ENCODE peak calls at places on chromosomes 5 and 9, in four cellular contexts. F, Y, M and S are unnamed samples.
A peak's percentile ranks its signal among the peaks of the same experiment; 100 is the strongest.

GRCh38 chr9:127558581-127559246 is 53.4 kb upstream of the STXBP1 start:
- DNase-seq in F (no peak), Y (no peak), M (no peak), S (no peak)

GRCh38 chr9:27183701-27184100 is 74.7 kb downstream of the TEK start:
- DNase-seq in F (no peak), Y (no peak), M (no peak), S (peak; percentile 50)

GRCh38 chr5:101326766-101327165 is 423.7 kb upstream of the ST8SIA4 start:
- DNase-seq in F (no peak), Y (no peak), M (no peak), S (no peak)

GRCh38 chr5:62960781-62961180 is 382.2 kb downstream of the LRRC70 start:
- DNase-seq in F (no peak), Y (no peak), M (no peak), S (no peak)

GRCh38 chr5:84290161-84290560 is 94.5 kb downstream of the EDIL3 start:
- DNase-seq in F (no peak), Y (no peak), M (no peak), S (no peak)

GRCh38 chr5:159301351-159301911 is 28.9 kb downstream of the IL12B start:
- DNase-seq in F (no peak), Y (no peak), M (no peak), S (peak; percentile 24)

GRCh38 chr5:10030219-10030831 is 219.4 kb downstream of the ATPSCKMT start:
- DNase-seq in F (no peak), Y (peak; percentile 23), M (peak; percentile 23), S (peak; percentile 60)

GRCh38 chr5:72954389-72954788 is 1.5 kb upstream of the FCHO2 start:
- DNase-seq in F (no peak), Y (no peak), M (peak; percentile 52), S (no peak)

GRCh38 chr9:108377382-108377781 is 478.4 kb downstream of the ACTL7B start:
- DNase-seq in F (no peak), Y (no peak), M (no peak), S (no peak)

GRCh38 chr9:135220601-135221575 is 133.4 kb downstream of the OLFM1 start:
- DNase-seq in F (no peak), Y (no peak), M (no peak), S (no peak)

GRCh38 chr9:82934949-82935348 is 128.0 kb downstream of the RASEF start:
- DNase-seq in F (peak; percentile 70), Y (peak; percentile 83), M (no peak), S (peak; percentile 49)

GRCh38 chr9:6598249-6598725 is 47.2 kb downstream of the GLDC start:
- DNase-seq in F (no peak), Y (no peak), M (no peak), S (peak; percentile 29)

GRCh38 chr5:157888814-157889532 is 30.0 kb upstream of the CLINT1 start:
- DNase-seq in F (no peak), Y (no peak), M (no peak), S (no peak)

GRCh38 chr5:42250-42649 is 49.7 kb upstream of the PLEKHG4B start:
- DNase-seq in F (no peak), Y (no peak), M (peak; percentile 40), S (peak; percentile 4)

GRCh38 chr5:170629566-170630175 is 125.9 kb downstream of the KCNIP1 start:
- DNase-seq in F (no peak), Y (no peak), M (no peak), S (no peak)

GRCh38 chr5:77155179-77155839 is 55.2 kb upstream of the PDE8B start:
- DNase-seq in F (no peak), Y (no peak), M (no peak), S (no peak)

GRCh38 chr9:88322906-88323566 is 65.2 kb upstream of the SPIN1 start:
- DNase-seq in F (no peak), Y (no peak), M (no peak), S (peak; percentile 29)

GRCh38 chr9:109447329-109448076 is 50.6 kb downstream of the PTPN3 start:
- DNase-seq in F (no peak), Y (no peak), M (no peak), S (no peak)

GRCh38 chr5:81787843-81788242 is 36.9 kb upstream of the SSBP2 start:
- DNase-seq in F (no peak), Y (no peak), M (peak; percentile 27), S (peak; percentile 80)

GRCh38 chr5:139193928-139194327 is 4.2 kb downstream of the SIL1 start:
- DNase-seq in F (no peak), Y (peak; percentile 21), M (peak; percentile 44), S (no peak)
- TF ChIP-seq MAFK in F (no peak), Y (no peak), M (no peak), S (no peak)

DNA sequence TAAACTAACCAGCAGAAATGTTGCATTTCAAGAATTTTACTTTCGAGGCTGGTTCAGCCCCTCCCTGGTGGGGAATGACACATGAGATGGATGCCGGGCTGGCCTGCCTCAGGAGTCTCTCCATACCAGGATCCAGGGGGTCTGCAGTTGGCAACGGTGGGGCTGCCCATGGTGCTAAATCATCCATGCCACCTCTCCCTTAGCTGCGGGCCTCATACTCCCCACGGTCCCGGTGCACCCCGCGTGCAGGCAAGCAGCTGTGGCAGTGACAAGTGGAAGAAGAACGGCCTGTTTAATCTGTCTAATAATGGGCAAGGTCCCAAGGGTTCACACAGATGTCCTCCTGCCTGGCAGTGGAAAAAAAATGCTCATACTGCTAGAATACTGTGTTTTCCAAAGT is 196.9 kb upstream of the PANK3 start:
- DNase-seq in F (no peak), Y (no peak), M (no peak), S (no peak)
- TF ChIP-seq SMC3 in F (no peak), Y (no peak), M (no peak), S (no peak)

GRCh38 chr5:173778784-173779304 is 109.3 kb upstream of the CPEB4 start:
- DNase-seq in F (no peak), Y (no peak), M (peak; percentile 64), S (peak; percentile 59)
- TF ChIP-seq MAFK in F (peak; percentile 97), Y (no peak), M (peak; percentile 91), S (peak; percentile 48)

GRCh38 chr9:113587471-113588031 is 124.0 kb downstream of the RGS3 start:
- DNase-seq in F (no peak), Y (no peak), M (peak; percentile 74), S (peak; percentile 38)
- TF ChIP-seq SMC3 in F (no peak), Y (no peak), M (peak; percentile 93), S (peak; percentile 82)

DNA sequence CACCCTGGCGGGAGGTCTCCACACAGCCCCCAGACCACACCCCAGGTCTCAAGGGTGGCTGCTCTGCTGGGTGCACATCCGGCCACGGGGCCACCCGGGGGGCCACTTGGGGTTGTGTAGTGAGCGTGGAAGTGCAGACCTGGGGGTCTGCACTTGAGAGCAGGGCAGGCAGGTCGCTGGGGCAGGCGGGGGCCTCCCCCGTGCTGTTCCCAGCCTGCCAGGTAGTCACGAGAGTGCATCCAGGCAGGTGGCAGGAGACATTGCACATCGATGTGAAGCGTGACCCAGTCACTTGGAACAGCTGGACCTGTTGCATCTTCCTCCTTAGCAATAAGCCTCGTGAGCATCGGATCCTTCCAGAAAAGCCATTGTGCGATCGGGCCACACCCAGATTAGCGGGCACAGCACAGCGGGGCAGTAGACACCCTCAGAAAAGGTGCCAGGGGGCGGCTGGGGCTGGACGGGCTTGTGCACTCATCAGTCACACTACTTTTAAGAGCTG is 4.8 kb upstream of the ENTPD8 start:
- DNase-seq in F (no peak), Y (no peak), M (no peak), S (no peak)
- TF ChIP-seq MAFK in F (no peak), Y (no peak), M (no peak), S (no peak)

GRCh38 chr5:1513326-1514026 is 10.3 kb downstream of the LPCAT1 start:
- DNase-seq in F (no peak), Y (no peak), M (no peak), S (no peak)
- TF ChIP-seq SMC3 in F (no peak), Y (no peak), M (no peak), S (no peak)

DNA sequence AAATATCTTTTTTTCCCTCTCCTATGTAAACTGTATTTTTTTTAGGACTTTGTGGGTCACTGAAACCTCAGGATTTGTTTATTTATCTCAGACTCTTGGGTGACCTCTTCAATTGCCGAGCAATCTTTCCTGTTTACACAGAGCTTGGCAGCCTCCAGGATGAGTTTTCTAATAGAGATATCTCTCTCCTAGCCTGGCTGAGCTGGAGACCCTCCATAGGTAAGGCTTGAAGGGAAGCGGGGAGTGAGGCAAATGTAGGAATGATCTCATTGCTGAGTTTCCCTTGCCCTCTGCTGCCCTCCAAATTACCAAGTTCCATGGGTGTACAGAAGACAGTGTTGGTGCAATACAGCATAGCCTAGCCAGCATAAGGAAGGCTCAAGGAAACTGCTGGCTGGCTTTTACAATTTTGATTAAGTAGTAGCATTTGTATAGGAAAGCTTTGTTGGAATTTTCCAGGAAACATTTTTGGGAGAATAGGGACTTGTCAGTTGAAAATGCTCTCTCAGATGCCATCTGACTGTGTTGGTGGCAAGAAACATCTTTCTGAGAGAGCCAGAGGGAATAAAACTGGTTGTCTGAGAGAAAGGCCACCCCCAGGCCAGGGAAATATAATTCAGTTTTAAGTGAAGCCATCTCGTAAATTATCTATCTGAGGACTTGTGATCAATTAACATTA is 116.0 kb downstream of the NMUR2 start:
- DNase-seq in F (no peak), Y (no peak), M (no peak), S (no peak)
- TF ChIP-seq MAFK in F (no peak), Y (no peak), M (no peak), S (no peak)

DNA sequence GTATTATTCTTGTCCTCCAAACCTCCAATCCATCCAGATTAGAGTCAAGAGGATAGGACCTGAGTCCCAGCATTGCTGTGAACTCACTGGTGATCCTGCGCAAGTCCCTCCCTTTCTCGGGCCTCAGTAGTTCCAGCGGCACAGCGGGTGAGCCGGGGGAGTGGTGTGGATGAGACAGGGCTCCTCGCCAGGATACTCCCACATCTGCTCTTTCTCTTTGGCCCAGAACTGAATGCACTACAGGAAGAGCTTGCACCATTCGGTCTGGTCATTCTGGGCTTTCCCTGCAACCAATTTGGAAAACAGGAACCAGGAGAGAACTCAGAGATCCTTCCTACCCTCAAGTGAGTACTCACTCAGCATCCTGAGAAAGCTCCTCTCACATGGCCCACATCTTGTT is 6.3 kb downstream of the GPX3 start:
- DNase-seq in F (no peak), Y (no peak), M (no peak), S (no peak)
- TF ChIP-seq SMC3 in F (no peak), Y (no peak), M (no peak), S (no peak)

GRCh38 chr5:57494104-57495098 is 11.8 kb upstream of the ACTBL2 start:
- DNase-seq in F (peak; percentile 54), Y (peak; percentile 13), M (peak; percentile 75), S (peak; percentile 98)

GRCh38 chr5:57495285-57495684 is 12.7 kb upstream of the ACTBL2 start:
- DNase-seq in F (no peak), Y (no peak), M (no peak), S (no peak)

GRCh38 chr5:57497733-57498132 is 15.1 kb upstream of the ACTBL2 start:
- DNase-seq in F (no peak), Y (no peak), M (no peak), S (no peak)

GRCh38 chr5:57493034-57493433 is 10.4 kb upstream of the ACTBL2 start:
- DNase-seq in F (no peak), Y (no peak), M (no peak), S (no peak)

DNA sequence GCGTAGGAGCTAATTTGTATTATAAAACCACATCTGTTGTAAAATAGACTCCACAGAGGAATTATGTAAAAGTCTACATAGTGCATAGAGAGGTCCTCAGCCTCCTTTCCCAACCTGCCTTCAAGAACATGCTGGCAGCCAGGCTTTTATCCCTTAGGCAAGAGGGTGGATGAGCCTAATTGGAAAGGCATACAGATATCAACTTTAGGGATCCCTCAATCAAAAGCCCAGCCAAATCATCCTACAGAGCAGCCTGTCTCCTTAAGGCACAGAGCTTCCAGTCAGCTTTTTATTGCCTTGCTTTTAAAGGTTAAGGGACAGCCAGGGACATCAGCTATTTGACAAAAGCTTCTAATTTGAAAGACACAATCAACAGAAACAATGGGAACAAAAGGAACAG is 13.1 kb upstream of the ACTBL2 start:
- DNase-seq in F (no peak), Y (no peak), M (no peak), S (no peak)
- TF ChIP-seq MAFK in F (no peak), Y (no peak), M (no peak), S (no peak)